ENCODE peak calls at places on chromosomes 2 and 18, in six cellular contexts. M, F, Z, E, H and S are unnamed samples.

GRCh38 chr18:63016270-63016669 is 300.9 kb downstream of the PHLPP1 start:
- DNase-seq in Z (no peak), H (no peak), F (peak; percentile 84), E (peak; percentile 37), M (peak; percentile 56), S (no peak)

GRCh38 chr2:85012855-85013254 is 41.9 kb downstream of the KCMF1 start:
- DNase-seq in M (no peak), Z (no peak), F (no peak), H (no peak), E (no peak), S (no peak)

GRCh38 chr2:200129756-200130462 is 174.5 kb downstream of the MAIP1 start:
- DNase-seq in H (no peak), E (no peak), Z (no peak), F (no peak), M (no peak), S (no peak)

GRCh38 chr2:72154386-72154785 is 6.7 kb upstream of the CYP26B1 start:
- DNase-seq in M (no peak), Z (no peak), E (no peak), F (no peak), H (peak; percentile 74), S (no peak)

GRCh38 chr18:62715829-62716678 is 713 bp downstream of the PHLPP1 start:
- DNase-seq in H (peak; percentile 95), Z (peak; percentile 57), E (peak; percentile 70), F (peak; percentile 70), M (peak; percentile 50), S (no peak)

GRCh38 chr2:105364436-105365139 is 27.2 kb downstream of the C2orf49 start:
- DNase-seq in M (no peak), H (no peak), Z (no peak), F (no peak), E (no peak), S (no peak)

GRCh38 chr2:191567229-191567628 is 110.7 kb upstream of the NABP1 start:
- DNase-seq in Z (no peak), F (no peak), E (peak; percentile 18), H (no peak), M (no peak), S (no peak)

GRCh38 chr2:237353207-237353606 is 60.8 kb downstream of the COL6A3 start:
- DNase-seq in Z (no peak), E (no peak), M (no peak), H (no peak), F (no peak), S (no peak)

GRCh38 chr2:137842952-137843351 is 121.3 kb upstream of the HNMT start:
- DNase-seq in H (no peak), E (no peak), Z (no peak), M (no peak), F (no peak), S (no peak)

GRCh38 chr18:9706081-9706935 is 1.8 kb upstream of the RAB31 start:
- DNase-seq in M (no peak), F (no peak), H (no peak), E (no peak), Z (no peak), S (no peak)

GRCh38 chr2:74290466-74291216 is 52.6 kb downstream of the SLC4A5 start:
- DNase-seq in M (no peak), H (peak; percentile 84), E (peak; percentile 37), Z (no peak), F (no peak), S (no peak)

GRCh38 chr18:32612651-32613050 is 142.0 kb upstream of the GAREM1 start:
- DNase-seq in M (no peak), H (no peak), E (no peak), F (no peak), Z (no peak), S (no peak)

GRCh38 chr2:119760237-119760807 is 600 bp downstream of the PTPN4 start:
- DNase-seq in M (no peak), E (peak; percentile 52), F (peak; percentile 49), H (no peak), Z (no peak), S (no peak)

GRCh38 chr2:110961024-110961423 is 159.7 kb upstream of the BCL2L11 start:
- DNase-seq in M (no peak), E (no peak), F (no peak), Z (no peak), H (no peak), S (no peak)

GRCh38 chr2:212646698-212647097 is 108.1 kb upstream of the ERBB4 start:
- DNase-seq in F (peak; percentile 11), H (no peak), E (no peak), Z (no peak), M (no peak), S (no peak)

GRCh38 chr18:29156531-29156930 is 979.6 kb upstream of the CDH2 start:
- DNase-seq in F (no peak), H (no peak), Z (no peak), M (no peak), E (no peak), S (no peak)

GRCh38 chr18:66958309-66958708 is 354.4 kb upstream of the CDH19 start:
- DNase-seq in M (no peak), Z (no peak), E (no peak), H (no peak), F (no peak), S (no peak)

GRCh38 chr2:636649-637405 is 40.4 kb downstream of the TMEM18 start:
- DNase-seq in M (peak; percentile 68), E (peak; percentile 62), H (peak; percentile 84), F (peak; percentile 79), Z (peak; percentile 67), S (peak; percentile 86)

GRCh38 chr2:152525277-152525838 is 190.4 kb downstream of the FMNL2 start:
- DNase-seq in F (peak; percentile 76), H (no peak), Z (no peak), E (peak; percentile 44), M (no peak), S (no peak)

GRCh38 chr18:74493689-74494088 is 2.5 kb upstream of the CNDP2 start:
- DNase-seq in E (peak; percentile 59), H (no peak), Z (no peak), F (peak; percentile 37), M (peak; percentile 61), S (no peak)

GRCh38 chr2:62654423-62654791 is 51.1 kb upstream of the EHBP1 start:
- DNase-seq in M (peak; percentile 44), E (no peak), H (no peak), Z (no peak), F (no peak), S (no peak)

GRCh38 chr2:233983445-233983844 is 66.3 kb downstream of the TRPM8 start:
- DNase-seq in F (no peak), M (no peak), H (no peak), Z (no peak), E (no peak), S (no peak)

GRCh38 chr2:122028371-122029102 is 273.1 kb downstream of the TSN start:
- DNase-seq in Z (no peak), M (no peak), H (no peak), F (peak; percentile 58), E (no peak), S (no peak)

GRCh38 chr2:36376992-36377738 is 21.6 kb downstream of the CRIM1 start:
- DNase-seq in E (peak; percentile 79), F (no peak), H (no peak), Z (no peak), M (peak; percentile 82), S (no peak)

GRCh38 chr2:191488135-191488534 is 189.8 kb upstream of the NABP1 start:
- DNase-seq in H (no peak), F (no peak), E (peak; percentile 59), M (peak; percentile 34), Z (no peak), S (no peak)

DNA sequence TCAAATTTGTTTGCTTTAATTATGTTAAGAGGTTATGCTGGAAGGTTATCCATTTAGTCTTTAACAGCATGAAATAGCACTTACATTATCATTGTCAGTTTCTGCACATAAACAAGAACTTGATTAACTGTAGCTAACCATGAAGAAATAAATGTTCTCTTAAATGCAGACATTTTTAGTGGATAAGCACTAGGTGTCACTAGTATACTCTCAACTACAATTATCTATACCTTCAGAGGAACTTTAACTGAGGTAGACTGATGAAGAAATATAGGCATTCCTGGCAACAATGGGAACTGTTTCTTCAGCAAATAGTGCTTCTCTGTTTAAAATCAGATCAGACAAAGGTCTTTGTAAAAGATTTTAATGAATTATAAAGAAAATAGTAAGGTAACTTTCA is 178.8 kb upstream of the CHST9 start:
- DNase-seq in H (no peak), E (no peak), F (peak; percentile 4), M (no peak), Z (no peak), S (no peak)
- TF ChIP-seq CTCF in H (no peak), E (peak; percentile 5), F (peak; percentile 31), M (peak; percentile 17), Z (peak; percentile 45), S (peak; percentile 82)

GRCh38 chr2:108414945-108415344 is 34.1 kb upstream of the GCC2 start:
- DNase-seq in F (no peak), M (no peak), H (no peak), E (no peak), Z (no peak), S (no peak)

GRCh38 chr2:108418416-108418815 is 30.6 kb upstream of the GCC2 start:
- DNase-seq in H (no peak), E (no peak), M (no peak), Z (no peak), F (no peak), S (no peak)

GRCh38 chr2:108414256-108414876 is 34.6 kb upstream of the GCC2 start:
- DNase-seq in M (no peak), H (no peak), E (no peak), Z (no peak), F (no peak), S (no peak)

GRCh38 chr2:108413731-108414130 is 35.3 kb upstream of the GCC2 start:
- DNase-seq in H (no peak), E (no peak), F (no peak), Z (no peak), M (no peak), S (no peak)

DNA sequence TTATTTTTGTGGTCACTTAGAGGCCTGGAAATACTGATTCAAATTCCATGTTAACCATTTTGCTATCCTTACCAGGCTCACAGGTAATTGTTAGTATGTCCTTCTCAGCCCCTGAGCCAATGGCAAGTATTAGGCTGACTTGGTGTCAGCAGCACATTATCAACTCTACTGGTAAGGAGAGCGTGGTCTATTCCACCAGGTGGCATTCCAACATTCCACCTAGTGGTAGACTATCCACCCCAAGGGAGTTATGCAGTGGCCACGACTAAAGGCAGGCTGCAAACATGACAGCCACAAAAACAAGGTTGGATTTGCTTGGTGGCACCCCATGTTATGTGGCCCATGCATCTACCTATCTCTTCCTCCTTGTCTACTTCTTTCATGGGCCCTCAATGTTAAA is 31.8 kb upstream of the GCC2 start:
- DNase-seq in Z (no peak), E (peak; percentile 22), F (peak; percentile 9), M (peak; percentile 35), H (no peak), S (no peak)
- TF ChIP-seq CTCF in Z (peak; percentile 33), E (peak; percentile 38), F (peak; percentile 19), M (peak; percentile 42), H (no peak), S (peak; percentile 8)

DNA sequence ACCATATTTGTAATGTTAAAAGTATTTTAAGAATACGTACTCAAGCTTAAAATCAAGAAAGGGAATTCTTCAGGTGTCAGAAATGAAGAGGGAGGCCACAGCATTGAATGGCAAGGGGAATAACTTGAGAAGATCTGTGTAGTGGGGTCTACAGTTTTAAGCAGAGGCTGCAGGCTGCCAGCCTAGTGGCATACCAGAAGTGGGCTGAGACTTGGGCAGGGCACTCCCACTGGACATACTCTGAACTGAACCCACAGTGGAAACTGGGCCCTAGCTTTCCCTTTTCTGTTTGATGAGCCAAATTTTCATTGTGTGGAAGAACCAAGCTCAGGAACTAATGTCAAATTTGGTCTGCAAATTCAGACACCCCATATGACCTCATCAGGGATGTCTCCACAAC is 238.8 kb downstream of the PTPRM start:
- DNase-seq in Z (no peak), E (no peak), H (no peak), F (no peak), M (no peak), S (no peak)
- TF ChIP-seq CTCF in Z (peak; percentile 40), E (no peak), H (no peak), F (no peak), M (no peak), S (peak; percentile 18)

GRCh38 chr18:7728297-7728696 is 161.2 kb downstream of the PTPRM start:
- DNase-seq in M (no peak), F (no peak), E (no peak), H (no peak), Z (no peak), S (no peak)
- TF ChIP-seq CTCF in M (no peak), F (no peak), E (no peak), H (no peak), Z (no peak), S (no peak)